ENCODE peak calls at places on chromosomes 16 and 17, in four cellular contexts. Z is B cell, O is upper lobe of right lung, D is EL. G is an unnamed sample.

GRCh38 chr17:50180593-50180992 is 14.8 kb downstream of the SGCA start:
- DNase-seq in Z (no peak), O (no peak), D (no peak), G (no peak)

GRCh38 chr17:67390646-67391480 is 13.8 kb downstream of the PITPNC1 start:
- DNase-seq in Z (no peak), O (no peak), D (peak; percentile 90), G (peak; percentile 25)

GRCh38 chr17:16379654-16380053 is 1.2 kb upstream of the UBB start:
- DNase-seq in Z (no peak), O (no peak), D (no peak), G (no peak)

GRCh38 chr16:17845031-17845430 is 374.3 kb upstream of the XYLT1 start:
- DNase-seq in Z (no peak), O (no peak), D (no peak), G (no peak)

GRCh38 chr16:74718140-74718539 is 17.5 kb upstream of the MLKL start:
- DNase-seq in Z (no peak), O (no peak), D (no peak), G (no peak)

GRCh38 chr16:29815032-29815721 is 775 bp upstream of the PAGR1 start:
- DNase-seq in Z (peak; percentile 73), O (peak; percentile 76), D (peak; percentile 45), G (peak; percentile 36)

GRCh38 chr16:85542548-85542927 is 70.6 kb upstream of the GSE1 start:
- DNase-seq in Z (no peak), O (no peak), D (no peak), G (no peak)

GRCh38 chr16:64092284-64092683 is 1029.6 kb downstream of the CDH11 start:
- DNase-seq in Z (no peak), O (no peak), D (peak; percentile 84), G (no peak)